ENCODE peak calls at places on chromosome 17, in ten cellular contexts. K is left cardiac atrium; E is uterus; I is Karpas-422; V is GM19239; M is adipocyte; T is stromal cell of bone marrow; O is CD4-positive, alpha-beta T cell; Z is caudate nucleus; B is effector memory CD8-positive, alpha-beta T cell. A is an unnamed sample.

GRCh38 chr17:81295678-81296381 is 723 bp upstream of the SLC38A10 start:
- DNase-seq in K (no peak), E (no peak), I (peak), V (peak), M (peak), T (no peak), O (peak), Z (no peak), B (peak), A (no peak)

GRCh38 chr17:50772251-50772650 is 4.9 kb upstream of the ANKRD40CL start:
- DNase-seq in K (no peak), E (no peak), I (peak), V (no peak), M (no peak), T (no peak), O (no peak), Z (no peak), B (peak), A (peak)

GRCh38 chr17:40646791-40647548 is 648 bp downstream of the SMARCE1 start:
- DNase-seq in K (no peak), E (no peak), I (peak), V (peak), M (peak), T (no peak), O (no peak), Z (no peak), B (no peak), A (no peak)

GRCh38 chr17:72715906-72716572 is 376.4 kb downstream of the SLC39A11 start:
- DNase-seq in K (peak), E (no peak), I (no peak), V (no peak), M (peak), T (peak), O (no peak), Z (no peak), B (no peak), A (no peak)

GRCh38 chr17:18156171-18156975 is 27.3 kb upstream of the ALKBH5 start:
- DNase-seq in K (no peak), E (no peak), I (peak), V (no peak), M (no peak), T (no peak), O (no peak), Z (no peak), B (no peak), A (no peak)

GRCh38 chr17:65627892-65628622 is 66.6 kb upstream of the AXIN2 start:
- DNase-seq in K (no peak), E (peak), I (no peak), V (no peak), M (peak), T (peak), O (no peak), Z (no peak), B (no peak), A (no peak)

GRCh38 chr17:78197147-78197830 is 10.1 kb downstream of the AFMID start:
- DNase-seq in K (no peak), E (no peak), I (no peak), V (no peak), M (no peak), T (no peak), O (no peak), Z (no peak), B (no peak), A (peak)

GRCh38 chr17:47733047-47733413 is at the start of gene TBX21:
- DNase-seq in K (peak), E (peak), I (peak), V (peak), M (peak), T (no peak), O (peak), Z (no peak), B (peak), A (peak)

GRCh38 chr17:66021757-66022156 is 170.2 kb downstream of the CEP112 start:
- DNase-seq in K (no peak), E (no peak), I (no peak), V (no peak), M (no peak), T (no peak), O (no peak), Z (no peak), B (no peak), A (no peak)

GRCh38 chr17:28724500-28725165 is 1.4 kb downstream of the TLCD1 start:
- DNase-seq in K (no peak), E (no peak), I (peak), V (no peak), M (no peak), T (no peak), O (no peak), Z (no peak), B (no peak), A (no peak)

GRCh38 chr17:49244839-49245238 is 14.3 kb upstream of the PHOSPHO1 start:
- DNase-seq in K (no peak), E (no peak), I (no peak), V (no peak), M (no peak), T (no peak), O (no peak), Z (no peak), B (no peak), A (no peak)

GRCh38 chr17:32192379-32192778 is 50.1 kb downstream of the RHOT1 start:
- DNase-seq in K (no peak), E (no peak), I (no peak), V (no peak), M (peak), T (peak), O (no peak), Z (no peak), B (no peak), A (no peak)

GRCh38 chr17:30344283-30345088 is 10.6 kb upstream of the TMIGD1 start:
- DNase-seq in K (peak), E (no peak), I (no peak), V (no peak), M (peak), T (no peak), O (no peak), Z (peak), B (no peak), A (no peak)

A was measured in coronary artery.